ENCODE peak calls at places on chromosomes 6 and 20, in four cellular contexts. B is T1000; Z is left colon; Y is effector CD4-positive, alpha-beta T cell. N is an unnamed sample.
A peak's percentile ranks its signal among the peaks of the same experiment; 100 is the strongest.

GRCh38 chr20:60477958-60478357 is 519.7 kb downstream of the CDH26 start:
- DNase-seq in Z (peak; percentile 9), B (no peak), Y (no peak), N (no peak)

GRCh38 chr6:154319231-154319858 is 37.3 kb downstream of the IPCEF1 start:
- DNase-seq in Y (no peak), B (no peak), Z (no peak), N (no peak)

GRCh38 chr6:12490904-12491571 is 200.9 kb downstream of the EDN1 start:
- DNase-seq in B (no peak), Y (no peak), Z (no peak), N (no peak)

GRCh38 chr6:45036101-45036500 is 292.0 kb upstream of the RUNX2 start:
- DNase-seq in Z (no peak), Y (no peak), B (no peak), N (no peak)

GRCh38 chr6:3697609-3698008 is 53.9 kb downstream of the PXDC1 start:
- DNase-seq in Z (no peak), B (no peak), Y (no peak), N (no peak)

GRCh38 chr6:43376551-43376981 is 7.1 kb upstream of the ZNF318 start:
- DNase-seq in Z (no peak), Y (no peak), B (no peak), N (no peak)

GRCh38 chr20:33657704-33658095 is 4.4 kb upstream of the C20orf144 start:
- DNase-seq in Z (peak; percentile 2), Y (no peak), B (no peak), N (no peak)

GRCh38 chr6:107646776-107647438 is 157.0 kb downstream of the SOBP start:
- DNase-seq in Z (no peak), Y (no peak), B (no peak), N (no peak)

GRCh38 chr6:138101946-138102731 is 5.1 kb downstream of the PERP start:
- DNase-seq in Z (no peak), B (no peak), Y (no peak), N (no peak)

GRCh38 chr6:132763269-132763668 is 5.6 kb upstream of the VNN2 start:
- DNase-seq in B (no peak), Y (peak; percentile 23), Z (peak; percentile 11), N (no peak)

GRCh38 chr20:14845199-14846160 is 508.1 kb upstream of the FLRT3 start:
- DNase-seq in Y (no peak), B (peak; percentile 18), Z (no peak), N (no peak)

N was measured in gastrocnemius medialis.